ENCODE peak calls at places on chromosomes 13 and 19, in four cellular contexts. Y is SK-N-SH, C is K562, L is GM12878. I is an unnamed sample.

GRCh38 chr19:2722541-2723344 is 1.6 kb upstream of the DIRAS1 start:
- DNase-seq in Y (peak; percentile 30), C (peak; percentile 65), L (no peak), I (no peak)

GRCh38 chr13:81018936-81019335 is 678.0 kb upstream of the SPRY2 start:
- DNase-seq in Y (no peak), C (no peak), L (no peak), I (no peak)

GRCh38 chr19:38190793-38191192 is 33.2 kb downstream of the DPF1 start:
- DNase-seq in Y (no peak), C (no peak), L (no peak), I (no peak)

GRCh38 chr19:51560339-51560738 is 10.7 kb upstream of the ZNF175 start:
- DNase-seq in Y (no peak), C (no peak), L (no peak), I (no peak)

GRCh38 chr13:73556902-73557301 is 498.1 kb downstream of the KLF5 start:
- DNase-seq in Y (no peak), C (no peak), L (no peak), I (no peak)

GRCh38 chr19:5969476-5969875 is 8.5 kb downstream of the RANBP3 start:
- DNase-seq in Y (no peak), C (no peak), L (no peak), I (no peak)

GRCh38 chr19:47613165-47614146 is 4.5 kb downstream of the BICRA start:
- DNase-seq in Y (peak; percentile 51), C (no peak), L (no peak), I (no peak)

GRCh38 chr19:3527250-3527910 is 11.6 kb upstream of the TEKTIP1 start:
- DNase-seq in Y (no peak), C (no peak), L (no peak), I (no peak)

GRCh38 chr19:23523863-23524262 is 128.6 kb upstream of the ZNF91 start:
- DNase-seq in Y (no peak), C (no peak), L (no peak), I (no peak)

GRCh38 chr13:64540468-64540867 is 2689.7 kb downstream of the PCDH9 start:
- DNase-seq in Y (no peak), C (no peak), L (no peak), I (no peak)

GRCh38 chr13:80052286-80052685 is 288.6 kb downstream of the SPRY2 start:
- DNase-seq in Y (no peak), C (no peak), L (no peak), I (no peak)

GRCh38 chr19:2476451-2477140 is 669 bp downstream of the GADD45B start:
- DNase-seq in Y (peak; percentile 66), C (peak; percentile 72), L (no peak), I (no peak)

GRCh38 chr13:78786399-78786879 is 127.5 kb upstream of the OBI1 start:
- DNase-seq in Y (no peak), C (no peak), L (no peak), I (no peak)

GRCh38 chr19:5041168-5042038 is 72.5 kb downstream of the KDM4B start:
- DNase-seq in Y (no peak), C (no peak), L (no peak), I (no peak)

GRCh38 chr19:35090795-35091214 is 24.8 kb upstream of the FXYD3 start:
- DNase-seq in Y (no peak), C (no peak), L (no peak), I (no peak)

GRCh38 chr13:77386046-77386445 is 59.2 kb upstream of the MYCBP2 start:
- DNase-seq in Y (no peak), C (no peak), L (no peak), I (no peak)

GRCh38 chr19:4916292-4917082 is 7.2 kb downstream of the UHRF1 start:
- DNase-seq in Y (no peak), C (peak; percentile 17), L (no peak), I (no peak)

GRCh38 chr13:24680921-24681585 is 845 bp downstream of the ATP12A start:
- DNase-seq in Y (no peak), C (no peak), L (no peak), I (no peak)

GRCh38 chr13:81760316-81760715 is 1419.4 kb upstream of the SPRY2 start:
- DNase-seq in Y (no peak), C (no peak), L (no peak), I (no peak)

GRCh38 chr19:2552859-2553258 is 76.9 kb downstream of the GADD45B start:
- DNase-seq in Y (no peak), C (no peak), L (peak; percentile 86), I (no peak)

GRCh38 chr19:14519860-14520407 is 1.7 kb upstream of the DNAJB1 start:
- DNase-seq in Y (no peak), C (no peak), L (no peak), I (no peak)

GRCh38 chr19:34461375-34462100 is 20.0 kb upstream of the WTIP start:
- DNase-seq in Y (no peak), C (no peak), L (no peak), I (no peak)

GRCh38 chr13:41925014-41925413 is 35.9 kb downstream of the VWA8 start:
- DNase-seq in Y (no peak), C (no peak), L (no peak), I (no peak)

GRCh38 chr19:5115771-5116202 is 146.9 kb downstream of the KDM4B start:
- DNase-seq in Y (no peak), C (no peak), L (no peak), I (no peak)

GRCh38 chr19:38666662-38667448 is 19.4 kb downstream of the ACTN4 start:
- DNase-seq in Y (no peak), C (no peak), L (no peak), I (no peak)

GRCh38 chr13:37138169-37138568 is 32.7 kb upstream of the CSNK1A1L start:
- DNase-seq in Y (no peak), C (no peak), L (no peak), I (no peak)

GRCh38 chr13:114054269-114054668 is 78.2 kb downstream of the RASA3 start:
- DNase-seq in Y (peak; percentile 82), C (peak; percentile 89), L (no peak), I (no peak)

GRCh38 chr13:71087006-71087405 is 780.0 kb downstream of the DACH1 start:
- DNase-seq in Y (no peak), C (no peak), L (no peak), I (no peak)

GRCh38 chr13:95624020-95624419 is 20.5 kb downstream of the DZIP1 start:
- DNase-seq in Y (peak; percentile 52), C (peak; percentile 31), L (no peak), I (no peak)

GRCh38 chr19:32104465-32105235 is 240.8 kb upstream of the ZNF507 start:
- DNase-seq in Y (no peak), C (no peak), L (no peak), I (peak; percentile 37)

GRCh38 chr19:10291554-10292205 is 1.9 kb downstream of the ICAM5 start:
- DNase-seq in Y (no peak), C (peak; percentile 13), L (no peak), I (no peak)

DNA sequence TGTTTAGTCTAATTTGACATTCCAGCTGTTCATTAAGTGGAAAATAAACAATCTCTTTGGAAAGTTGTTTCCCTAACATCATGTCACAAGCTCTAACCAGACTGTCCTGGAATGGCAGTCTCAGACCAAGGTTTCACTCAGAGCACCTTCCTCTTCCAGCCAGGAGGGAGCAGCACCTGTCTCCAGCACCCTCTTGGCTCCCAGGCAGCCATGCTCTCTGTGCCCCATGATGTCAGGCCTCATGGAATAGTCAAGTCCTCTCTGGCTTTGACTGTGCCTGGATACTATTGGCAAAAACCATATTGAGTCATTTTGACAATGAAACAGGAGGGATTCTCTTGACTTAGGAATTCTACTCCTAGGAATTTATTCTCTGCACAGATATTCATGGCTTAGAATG is 171.4 kb downstream of the OXGR1 start:
- DNase-seq in Y (peak; percentile 37), C (peak; percentile 17), L (no peak), I (no peak)
- TF ChIP-seq NRF1 in Y (no peak), C (no peak), L (no peak), I (no peak)

GRCh38 chr19:1076951-1077350 is 10.0 kb downstream of the ARHGAP45 start:
- DNase-seq in Y (no peak), C (no peak), L (peak; percentile 85), I (no peak)
- TF ChIP-seq RAD21 in Y (no peak), C (no peak), L (no peak), I (no peak)

GRCh38 chr19:57171551-57172081 is 4.3 kb upstream of the DUXA start:
- DNase-seq in Y (peak; percentile 95), C (peak; percentile 6), L (no peak), I (peak; percentile 15)
- TF ChIP-seq NRF1 in Y (peak; percentile 36), C (no peak), L (no peak), I (no peak)

DNA sequence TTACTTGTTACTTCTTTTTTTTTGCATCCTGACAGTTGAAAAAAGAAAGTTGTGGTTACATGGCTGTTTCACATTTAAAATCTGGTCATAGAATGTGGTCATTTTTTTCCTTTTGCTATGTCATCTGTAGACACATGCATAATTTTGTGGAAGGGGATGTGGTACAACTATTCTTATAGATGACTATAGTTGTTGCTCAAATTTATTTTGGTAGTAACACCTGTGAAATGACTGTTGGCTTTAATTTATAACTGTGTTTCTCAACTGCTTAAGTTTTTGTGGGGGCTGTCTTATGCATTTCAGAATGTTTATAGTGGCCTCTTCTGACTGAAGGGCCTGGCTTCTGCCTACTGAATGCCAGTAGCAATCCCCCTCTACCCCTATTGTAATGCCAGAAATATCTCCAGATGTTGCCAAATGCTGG is 130.5 kb downstream of the PAN3 start:
- DNase-seq in Y (no peak), C (no peak), L (peak; percentile 94), I (no peak)
- TF ChIP-seq RAD21 in Y (no peak), C (no peak), L (peak; percentile 51), I (no peak)

DNA sequence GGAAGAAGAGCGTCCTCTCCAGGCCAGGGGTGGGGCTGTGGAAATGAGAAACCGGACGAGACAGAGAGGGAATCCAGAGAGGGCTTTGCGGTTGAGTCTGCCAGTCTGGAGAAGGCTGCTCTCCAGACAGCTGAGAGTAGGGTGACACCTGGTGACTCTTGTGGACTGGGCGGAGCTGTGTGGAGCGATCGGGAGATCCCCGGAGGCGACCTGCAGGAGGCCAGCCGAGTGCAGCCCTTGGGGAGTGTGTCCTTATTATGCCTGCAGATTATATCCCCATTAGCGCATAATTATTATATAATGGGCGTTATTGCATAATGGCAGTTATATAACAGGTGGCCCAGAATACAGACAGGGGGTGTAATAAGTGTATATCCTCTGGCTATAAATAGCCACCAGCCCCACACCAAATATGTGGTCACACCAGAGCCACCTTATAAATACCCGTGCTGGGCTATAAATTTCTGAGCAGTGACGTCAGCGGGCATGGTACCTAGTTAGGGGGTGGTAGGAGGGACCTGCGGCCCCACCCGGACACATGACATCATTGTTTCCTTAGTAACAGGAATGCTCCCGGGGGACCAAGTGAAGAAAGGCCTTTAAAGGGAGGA is 41.2 kb downstream of the NFIX start:
- DNase-seq in Y (no peak), C (no peak), L (no peak), I (no peak)
- TF ChIP-seq NRF1 in Y (no peak), C (no peak), L (no peak), I (no peak)

GRCh38 chr13:112024577-112024976 is 42.4 kb upstream of the SOX1 start:
- DNase-seq in Y (no peak), C (no peak), L (no peak), I (no peak)
- TF ChIP-seq RAD21 in Y (no peak), C (no peak), L (no peak), I (no peak)

DNA sequence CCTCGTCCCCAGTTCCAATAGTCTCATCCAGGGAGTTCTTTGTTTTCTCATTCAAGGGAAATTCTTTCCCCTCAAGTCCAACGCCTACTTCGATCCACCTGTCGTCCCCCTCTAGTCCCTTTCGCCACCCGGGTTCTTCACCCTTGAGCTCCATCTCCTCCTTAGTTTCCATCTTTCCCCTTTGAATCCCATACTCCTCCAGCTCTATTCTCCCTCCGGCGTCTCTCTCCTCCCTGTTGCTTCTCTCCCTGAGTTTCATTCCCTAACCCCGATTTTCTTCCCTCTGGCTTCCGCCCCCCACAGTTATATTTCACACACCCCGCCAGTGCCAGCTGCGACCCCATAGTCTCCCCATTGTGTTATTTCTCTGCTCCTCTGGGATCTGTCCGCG is 628 bp upstream of the SLC17A7 start:
- DNase-seq in Y (peak; percentile 10), C (no peak), L (no peak), I (no peak)
- TF ChIP-seq NRF1 in Y (no peak), C (no peak), L (no peak), I (no peak)

I was measured in H1.